ENCODE peak calls at places on chromosomes 7 and 10, in seven cellular contexts. Y is activated CD8-positive, alpha-beta memory T cell treated with anti-CD3 and anti-CD28 coated beads, Interleukin-2, amount 50 U/mL, for 4 hours; L is Panc1; F is amniotic epithelial cell; V is activated naive CD4-positive, alpha-beta T cell; G is DMS 273 treated with DMSO at 0.1 percent for 48 hours; T is aorta. A is an unnamed sample.

GRCh38 chr10:71741029-71741428 is 21.5 kb upstream of the C10orf105 start:
- DNase-seq in L (no peak), F (no peak), G (no peak), T (no peak), Y (no peak), V (no peak), A (no peak)

GRCh38 chr7:72268826-72269225 is 143.3 kb downstream of the CALN1 start:
- DNase-seq in G (no peak), T (no peak), V (no peak), L (no peak), F (no peak), Y (no peak), A (no peak)

GRCh38 chr10:84159076-84159475 is 14.5 kb upstream of the GPR15LG start:
- DNase-seq in Y (no peak), T (no peak), L (no peak), G (no peak), F (no peak), V (no peak), A (no peak)

GRCh38 chr10:79007843-79008319 is 60.9 kb upstream of the ZMIZ1 start:
- DNase-seq in V (no peak), Y (no peak), L (no peak), T (no peak), G (peak), F (peak), A (no peak)

GRCh38 chr7:608954-609711 is 89.5 kb upstream of the PDGFA start:
- DNase-seq in F (peak), Y (no peak), V (no peak), L (no peak), T (peak), G (no peak), A (no peak)

GRCh38 chr7:75915416-75916156 is 631 bp downstream of the POR start:
- DNase-seq in F (peak), L (no peak), T (peak), V (no peak), Y (peak), G (no peak), A (no peak)

GRCh38 chr10:58892039-58892665 is 284.3 kb upstream of the PHYHIPL start:
- DNase-seq in L (no peak), Y (no peak), G (no peak), V (no peak), T (no peak), F (no peak), A (peak)

GRCh38 chr10:21318768-21319167 is 206.7 kb downstream of the SKIDA1 start:
- DNase-seq in V (no peak), F (no peak), L (no peak), G (peak), Y (no peak), T (no peak), A (no peak)

GRCh38 chr10:117627561-117627960 is 85.0 kb downstream of the EMX2 start:
- DNase-seq in V (no peak), Y (no peak), F (no peak), G (peak), L (no peak), T (no peak), A (no peak)

GRCh38 chr10:73609116-73609515 is 18.0 kb upstream of the USP54 start:
- DNase-seq in V (no peak), F (no peak), T (no peak), L (no peak), Y (no peak), G (no peak), A (no peak)

GRCh38 chr7:118918556-118918955 is 694.1 kb downstream of the ANKRD7 start:
- DNase-seq in Y (no peak), G (peak), L (peak), F (peak), V (no peak), T (no peak), A (peak)

GRCh38 chr10:15877836-15878576 is 17.7 kb upstream of the MINDY3 start:
- DNase-seq in F (peak), V (no peak), T (no peak), L (no peak), Y (no peak), G (no peak), A (no peak)

GRCh38 chr10:14350006-14350405 is 19.3 kb upstream of the FRMD4A start:
- DNase-seq in V (no peak), L (no peak), F (no peak), G (no peak), Y (no peak), T (no peak), A (no peak)

GRCh38 chr10:67098460-67098859 is 172.6 kb downstream of the LRRTM3 start:
- DNase-seq in V (no peak), Y (no peak), T (no peak), L (no peak), F (no peak), G (no peak), A (no peak)

GRCh38 chr10:100825946-100826660 is 80.7 kb downstream of the PAX2 start:
- DNase-seq in L (no peak), F (no peak), V (no peak), Y (no peak), T (no peak), G (no peak), A (no peak)

GRCh38 chr7:16564909-16565426 is 38.3 kb downstream of the LRRC72 start:
- DNase-seq in F (peak), V (no peak), G (peak), Y (no peak), L (peak), T (no peak), A (peak)

GRCh38 chr10:97331304-97331703 is 3.2 kb downstream of the FRAT2 start:
- DNase-seq in G (no peak), F (no peak), V (no peak), Y (no peak), T (no peak), L (no peak), A (no peak)

GRCh38 chr10:131936756-131937155 is 35.9 kb downstream of the PPP2R2D start:
- DNase-seq in L (no peak), T (no peak), F (no peak), G (no peak), V (no peak), Y (no peak), A (no peak)

GRCh38 chr10:100612601-100613595 is 77.2 kb downstream of the HIF1AN start:
- DNase-seq in F (no peak), G (no peak), Y (no peak), V (no peak), T (no peak), L (no peak), A (no peak)

GRCh38 chr7:158705234-158705890 is 758 bp upstream of the NCAPG2 start:
- DNase-seq in Y (no peak), V (no peak), G (no peak), L (no peak), T (no peak), F (no peak), A (no peak)

GRCh38 chr10:79404231-79404609 is 41.2 kb downstream of the ZCCHC24 start:
- DNase-seq in G (no peak), V (no peak), L (no peak), T (peak), Y (no peak), F (peak), A (no peak)

GRCh38 chr7:32179567-32179966 is 109.4 kb upstream of the PDE1C start:
- DNase-seq in T (no peak), L (no peak), F (peak), G (no peak), V (no peak), Y (no peak), A (no peak)

GRCh38 chr7:29567174-29567573 is 3.5 kb downstream of the PRR15 start:
- DNase-seq in V (no peak), T (no peak), G (no peak), F (no peak), Y (no peak), L (no peak), A (no peak)

GRCh38 chr10:128571745-128572144 is 445.5 kb upstream of the MKI67 start:
- DNase-seq in V (no peak), Y (no peak), L (no peak), F (no peak), T (no peak), G (no peak), A (no peak)

GRCh38 chr7:24965831-24966708 is 13.9 kb downstream of the OSBPL3 start:
- DNase-seq in Y (peak), T (peak), L (no peak), F (no peak), G (peak), V (no peak), A (no peak)

GRCh38 chr10:91864744-91865143 is 44.5 kb downstream of the FGFBP3 start:
- DNase-seq in F (peak), G (no peak), L (no peak), T (no peak), V (no peak), Y (no peak), A (no peak)

GRCh38 chr10:132655735-132656134 is 118.1 kb downstream of the INPP5A start:
- DNase-seq in G (no peak), V (no peak), T (peak), L (no peak), F (no peak), Y (no peak), A (no peak)

GRCh38 chr10:63578501-63578900 is 57.3 kb downstream of the REEP3 start:
- DNase-seq in L (no peak), V (no peak), G (no peak), T (no peak), F (no peak), Y (no peak), A (no peak)

GRCh38 chr7:110522061-110522750 is 568.7 kb upstream of the LRRN3 start:
- DNase-seq in Y (no peak), L (no peak), V (no peak), T (no peak), G (peak), F (no peak), A (peak)

GRCh38 chr7:23594879-23595604 is 2.1 kb upstream of the CCDC126 start:
- DNase-seq in L (no peak), Y (no peak), F (peak), T (no peak), V (no peak), G (no peak), A (no peak)

GRCh38 chr10:43082087-43082486 is 5.2 kb downstream of the RET start:
- DNase-seq in Y (no peak), F (no peak), L (no peak), G (no peak), V (no peak), T (no peak), A (no peak)

GRCh38 chr7:158573310-158573709 is 14.3 kb downstream of the PTPRN2 start:
- DNase-seq in L (no peak), Y (no peak), T (no peak), F (no peak), G (no peak), V (no peak), A (no peak)

GRCh38 chr10:18204050-18204449 is 63.8 kb downstream of the CACNB2 start:
- DNase-seq in T (no peak), G (no peak), L (no peak), Y (no peak), V (no peak), F (no peak), A (no peak)

GRCh38 chr7:113805976-113806375 is 112.8 kb downstream of the PPP1R3A start:
- DNase-seq in L (no peak), T (no peak), Y (no peak), G (no peak), V (no peak), F (no peak), A (no peak)

GRCh38 chr10:116271593-116272496 is 1.2 kb downstream of the GFRA1 start:
- DNase-seq in L (no peak), Y (no peak), V (no peak), F (no peak), T (peak), G (no peak), A (no peak)

GRCh38 chr7:103132995-103133688 is 15.8 kb downstream of the NAPEPLD start:
- DNase-seq in L (no peak), Y (no peak), T (no peak), V (no peak), F (no peak), G (no peak), A (no peak)

A was measured in smooth muscle cell of the brain vasculature.